ENCODE peak calls at places on chromosomes 1 and 21, in four cellular contexts. L is H1, T is K562, P is HepG2. W is an unnamed sample.

GRCh38 chr1:110433803-110434202 is 17.1 kb upstream of the PROK1 start:
- DNase-seq in T (peak), L (peak), P (peak), W (peak)

GRCh38 chr1:245264226-245264625 is 109.4 kb downstream of the KIF26B start:
- DNase-seq in L (no peak), T (no peak), P (no peak), W (no peak)

GRCh38 chr1:200432586-200432985 is 22.8 kb upstream of the ZNF281 start:
- DNase-seq in T (no peak), P (no peak), L (no peak), W (no peak)

GRCh38 chr1:209556159-209556690 is 27.3 kb upstream of the CAMK1G start:
- DNase-seq in T (no peak), P (no peak), L (peak), W (no peak)

GRCh38 chr1:55155522-55155921 is 59.6 kb downstream of the USP24 start:
- DNase-seq in L (no peak), T (no peak), P (no peak), W (no peak)

GRCh38 chr1:58753431-58753866 is 30.4 kb downstream of the JUN start:
- DNase-seq in L (no peak), T (no peak), P (peak), W (no peak)

GRCh38 chr1:89724369-89725015 is 91.6 kb downstream of the LRRC8C start:
- DNase-seq in L (no peak), T (no peak), P (no peak), W (no peak)

GRCh38 chr21:16243396-16243795 is 513.6 kb downstream of the USP25 start:
- DNase-seq in L (no peak), P (no peak), T (no peak), W (no peak)

GRCh38 chr1:112110031-112110430 is 120.6 kb upstream of the KCND3 start:
- DNase-seq in L (no peak), T (no peak), P (no peak), W (no peak)

GRCh38 chr1:232943679-232944252 is 6.6 kb upstream of the NTPCR start:
- DNase-seq in L (no peak), T (no peak), P (no peak), W (no peak)

GRCh38 chr21:44793269-44794030 is 8.2 kb downstream of the UBE2G2 start:
- DNase-seq in T (peak), P (peak), L (no peak), W (peak)

GRCh38 chr1:201678264-201679101 is 139.6 kb downstream of the NAV1 start:
- DNase-seq in L (no peak), P (no peak), T (no peak), W (no peak)

GRCh38 chr21:44425895-44426662 is 29.2 kb upstream of the LRRC3 start:
- DNase-seq in P (no peak), L (no peak), T (no peak), W (no peak)

GRCh38 chr1:83520797-83521196 is 478.1 kb downstream of the TTLL7 start:
- DNase-seq in P (no peak), L (no peak), T (no peak), W (no peak)

GRCh38 chr21:45975017-45975595 is 6.5 kb upstream of the COL6A1 start:
- DNase-seq in P (no peak), L (no peak), T (no peak), W (peak)

GRCh38 chr1:3019007-3019515 is 2.2 kb upstream of the ACTRT2 start:
- DNase-seq in T (no peak), P (no peak), L (no peak), W (no peak)

GRCh38 chr1:32868806-32869455 is 1.8 kb downstream of the FNDC5 start:
- DNase-seq in P (no peak), L (no peak), T (no peak), W (no peak)

GRCh38 chr1:15691434-15692032 is 7.4 kb downstream of the PLEKHM2 start:
- DNase-seq in P (no peak), T (no peak), L (no peak), W (no peak)

GRCh38 chr1:10337436-10337835 is 61.4 kb upstream of the PGD start:
- DNase-seq in L (no peak), T (no peak), P (no peak), W (no peak)

GRCh38 chr1:98323396-98323795 is 338.1 kb upstream of the SNX7 start:
- DNase-seq in P (no peak), L (no peak), T (no peak), W (peak)

GRCh38 chr1:56797079-56797685 is 22.0 kb downstream of the FYB2 start:
- DNase-seq in P (no peak), L (no peak), T (no peak), W (no peak)

GRCh38 chr1:89670711-89671110 is 37.8 kb downstream of the LRRC8C start:
- DNase-seq in L (no peak), T (no peak), P (no peak), W (no peak)

GRCh38 chr1:8121261-8122159 is 95.4 kb upstream of the ERRFI1 start:
- DNase-seq in L (no peak), T (peak), P (peak), W (peak)

GRCh38 chr1:161506336-161507223 is 1.3 kb downstream of the FCGR2A start:
- DNase-seq in T (peak), L (no peak), P (peak), W (no peak)

GRCh38 chr1:234528073-234528865 is 49.3 kb upstream of the TARBP1 start:
- DNase-seq in P (no peak), L (no peak), T (peak), W (no peak)

GRCh38 chr1:2561898-2562895 is 6.0 kb downstream of the TNFRSF14 start:
- DNase-seq in L (no peak), P (no peak), T (peak), W (no peak)

GRCh38 chr1:230385930-230386329 is 40.2 kb downstream of the PGBD5 start:
- DNase-seq in T (no peak), L (no peak), P (no peak), W (no peak)

DNA sequence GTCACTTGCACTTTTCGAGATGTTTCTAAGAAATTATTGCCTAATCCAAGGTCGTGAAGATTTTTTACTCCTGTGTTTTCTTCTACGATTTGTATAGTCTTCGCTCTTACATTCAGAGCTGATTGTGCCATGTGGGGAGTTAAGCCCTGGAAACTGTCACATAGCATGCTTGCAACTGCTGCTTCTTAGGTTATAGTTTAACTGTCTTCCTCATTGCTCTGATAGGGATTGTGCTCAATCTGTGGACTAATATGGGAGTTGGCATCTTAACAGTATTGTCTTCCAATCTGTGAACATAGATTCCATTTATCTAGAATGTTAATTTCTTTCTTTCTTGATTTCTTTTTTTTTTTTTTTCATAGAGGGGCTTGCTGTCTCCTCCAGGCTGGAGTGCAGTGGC is 34.8 kb upstream of the CAMTA1 start:
- DNase-seq in P (no peak), T (no peak), L (no peak), W (no peak)
- TF ChIP-seq FOSL1 in P (no peak), T (no peak), L (no peak), W (no peak)

GRCh38 chr21:31710586-31710985 is 21.3 kb downstream of the SCAF4 start:
- DNase-seq in T (no peak), L (no peak), P (no peak), W (no peak)
- TF ChIP-seq FOSL1 in T (no peak), L (no peak), P (no peak), W (no peak)

GRCh38 chr1:196661345-196661744 is 9.5 kb downstream of the CFH start:
- DNase-seq in T (no peak), P (no peak), L (no peak), W (no peak)

GRCh38 chr1:196659471-196659870 is 7.6 kb downstream of the CFH start:
- DNase-seq in L (no peak), T (no peak), P (no peak), W (no peak)

GRCh38 chr1:196655494-196655893 is 3.7 kb downstream of the CFH start:
- DNase-seq in T (no peak), L (no peak), P (no peak), W (no peak)

GRCh38 chr1:196660272-196660671 is 8.4 kb downstream of the CFH start:
- DNase-seq in L (no peak), T (no peak), P (no peak), W (no peak)

GRCh38 chr1:196660912-196661311 is 9.1 kb downstream of the CFH start:
- DNase-seq in T (peak), P (no peak), L (no peak), W (peak)
- TF ChIP-seq FOSL1 in T (no peak), P (no peak), L (no peak), W (no peak)

GRCh38 chr1:21220815-21221214 is 44.1 kb upstream of the EIF4G3 start:
- DNase-seq in T (no peak), P (no peak), L (no peak), W (no peak)
- TF ChIP-seq FOSL1 in T (no peak), P (no peak), L (no peak), W (no peak)

DNA sequence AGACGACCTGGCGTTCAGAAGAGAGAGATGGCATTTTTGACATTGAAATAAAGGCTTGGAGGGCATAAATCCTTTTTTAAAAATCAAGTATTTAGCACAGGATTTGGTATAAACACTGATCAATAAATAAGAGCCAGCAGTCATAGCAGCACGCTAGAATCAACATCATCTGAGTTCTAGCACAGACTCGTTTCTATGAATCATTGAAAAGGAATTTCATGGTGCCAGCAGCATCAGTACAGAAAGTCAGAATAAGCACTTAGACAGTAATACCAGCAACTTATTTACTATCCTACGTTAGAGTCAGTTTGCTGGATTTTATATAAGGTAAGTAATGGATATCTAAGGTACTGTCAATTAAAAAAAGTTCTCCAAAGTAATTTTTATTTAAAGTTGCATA is 119.3 kb downstream of the HLCS start:
- DNase-seq in L (no peak), T (no peak), P (peak), W (no peak)
- TF ChIP-seq FOSL1 in L (no peak), T (no peak), P (no peak), W (peak)

W was measured in HCT116.